ENCODE peak calls at places on chromosomes 13 and 19, in five cellular contexts. J is ovary, Q is OCI-LY7, N is cardiac muscle cell, X is BE2C. D is an unnamed sample. For H3K9me3, the result is how much of the 10 kb centered on the place peaks cover.

GRCh38 chr19:54136086-54136863 is 1.3 kb upstream of the CNOT3 start:
- DNase-seq in J (no peak), Q (no peak), N (no peak), X (no peak), D (no peak)

GRCh38 chr19:38359242-38360021 is 14.9 kb upstream of the PSMD8 start:
- DNase-seq in J (no peak), Q (no peak), N (no peak), X (no peak), D (no peak)

GRCh38 chr13:42155251-42155650 is 106.8 kb downstream of the DGKH start:
- DNase-seq in J (no peak), Q (no peak), N (no peak), X (no peak), D (no peak)

GRCh38 chr13:32947886-32948285 is 68.3 kb upstream of the KL start:
- DNase-seq in J (no peak), Q (no peak), N (no peak), X (peak), D (no peak)

GRCh38 chr19:15466851-15467733 is 2.7 kb upstream of the RASAL3 start:
- DNase-seq in J (no peak), Q (peak), N (peak), X (no peak), D (no peak)

GRCh38 chr19:2700660-2701360 is 1.7 kb downstream of the GNG7 start:
- DNase-seq in J (no peak), Q (peak), N (no peak), X (no peak), D (no peak)

GRCh38 chr13:41500501-41500900 is 43.2 kb downstream of the RGCC start:
- DNase-seq in J (no peak), Q (peak), N (no peak), X (no peak), D (peak)

GRCh38 chr13:106989866-106990265 is 421.9 kb upstream of the ARGLU1 start:
- DNase-seq in J (no peak), Q (no peak), N (no peak), X (no peak), D (no peak)

GRCh38 chr13:106535552-106536243 is at the start of gene EFNB2:
- DNase-seq in J (peak), Q (peak), N (peak), X (peak), D (peak)

GRCh38 chr19:33468361-33469170 is 53.0 kb downstream of the PEPD start:
- DNase-seq in J (no peak), Q (no peak), N (no peak), X (no peak), D (no peak)

GRCh38 chr19:14786421-14786851 is 8.1 kb upstream of the ADGRE2 start:
- DNase-seq in J (no peak), Q (peak), N (peak), X (peak), D (no peak)

GRCh38 chr19:55638864-55639359 is 1.9 kb upstream of the ZNF580 start:
- DNase-seq in J (peak), Q (peak), N (peak), X (peak), D (peak)

GRCh38 chr13:31045621-31046081 is 113.2 kb downstream of the TEX26 start:
- DNase-seq in J (peak), Q (no peak), N (peak), X (no peak), D (peak)

GRCh38 chr19:29104605-29105241 is 108.2 kb downstream of the UQCRFS1 start:
- DNase-seq in J (no peak), Q (no peak), N (no peak), X (no peak), D (no peak)

GRCh38 chr19:29093553-29093908 is 119.4 kb downstream of the UQCRFS1 start:
- DNase-seq in J (no peak), Q (no peak), N (no peak), X (no peak), D (no peak)

GRCh38 chr19:29098091-29098490 is 114.9 kb downstream of the UQCRFS1 start:
- DNase-seq in J (no peak), Q (no peak), N (no peak), X (no peak), D (no peak)

GRCh38 chr19:29098863-29099481 is 114.0 kb downstream of the UQCRFS1 start:
- DNase-seq in J (peak), Q (no peak), N (peak), X (no peak), D (no peak)
- H3K9me3 ChIP-seq in J (under half), Q (under half), N (under half), X (under half), D (under half)

GRCh38 chr19:29194658-29195057 is 18.3 kb downstream of the UQCRFS1 start:
- DNase-seq in J (no peak), Q (no peak), N (no peak), X (no peak), D (no peak)

GRCh38 chr19:29191005-29191404 is 21.9 kb downstream of the UQCRFS1 start:
- DNase-seq in J (no peak), Q (no peak), N (no peak), X (no peak), D (no peak)

GRCh38 chr19:29193116-29193515 is 19.8 kb downstream of the UQCRFS1 start:
- DNase-seq in J (no peak), Q (no peak), N (no peak), X (no peak), D (no peak)

GRCh38 chr19:29188289-29188688 is 24.7 kb downstream of the UQCRFS1 start:
- DNase-seq in J (no peak), Q (no peak), N (no peak), X (no peak), D (no peak)

DNA sequence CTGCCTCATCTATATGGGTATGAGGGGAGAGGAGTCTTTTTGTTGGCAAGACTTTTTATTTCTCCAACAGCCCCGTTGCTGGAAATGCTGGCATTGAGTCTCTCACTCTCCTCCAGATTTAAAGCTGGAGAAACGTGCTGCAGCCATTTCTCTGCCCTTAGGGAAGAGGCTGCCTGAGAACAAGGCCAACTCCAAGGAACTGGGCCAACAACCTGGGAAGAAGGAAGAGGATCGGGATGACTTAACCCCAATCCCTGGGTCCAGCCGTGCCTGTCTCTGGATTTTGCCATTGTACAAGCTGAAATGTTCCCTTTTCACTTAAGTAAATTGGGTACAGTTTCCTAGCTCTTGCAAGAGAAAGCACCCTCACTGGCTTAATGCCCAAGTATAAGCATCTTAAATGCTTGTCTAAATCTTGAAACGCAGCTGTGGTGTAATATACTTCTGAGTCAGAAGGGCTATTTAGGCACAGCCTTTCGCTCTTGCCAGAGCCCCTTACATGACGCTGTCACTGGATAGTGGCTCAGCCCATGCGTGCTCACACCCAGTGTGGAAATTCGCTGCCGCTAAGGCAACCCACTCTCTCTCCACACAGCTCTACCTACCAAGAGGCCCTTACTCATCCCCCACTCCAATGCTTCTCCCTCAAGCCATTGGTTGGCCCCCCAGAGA is 24.1 kb downstream of the UQCRFS1 start:
- DNase-seq in J (no peak), Q (no peak), N (peak), X (no peak), D (no peak)
- H3K9me3 ChIP-seq in J (under half), Q (under half), N (under half), X (under half), D (under half)

GRCh38 chr13:47904891-47905290 is 96.2 kb downstream of the SUCLA2 start:
- DNase-seq in J (no peak), Q (no peak), N (no peak), X (no peak), D (no peak)

GRCh38 chr13:47904239-47904638 is 96.8 kb downstream of the SUCLA2 start:
- DNase-seq in J (no peak), Q (no peak), N (no peak), X (no peak), D (no peak)

GRCh38 chr13:47901451-47901850 is 99.6 kb downstream of the SUCLA2 start:
- DNase-seq in J (no peak), Q (no peak), N (peak), X (no peak), D (no peak)

GRCh38 chr13:47908200-47908902 is 92.7 kb downstream of the SUCLA2 start:
- DNase-seq in J (no peak), Q (no peak), N (peak), X (no peak), D (peak)

GRCh38 chr13:47903836-47904235 is 97.2 kb downstream of the SUCLA2 start:
- DNase-seq in J (no peak), Q (no peak), N (peak), X (no peak), D (no peak)
- H3K9me3 ChIP-seq in J (under half), Q (under half), N (under half), X (under half), D (under half)

GRCh38 chr19:41528106-41528505 is 47.9 kb upstream of the CEACAM21 start:
- DNase-seq in J (no peak), Q (no peak), N (no peak), X (no peak), D (no peak)

GRCh38 chr19:41531438-41532311 is 44.3 kb upstream of the CEACAM21 start:
- DNase-seq in J (peak), Q (peak), N (peak), X (no peak), D (peak)

GRCh38 chr19:41530184-41530534 is 45.8 kb upstream of the CEACAM21 start:
- DNase-seq in J (no peak), Q (no peak), N (no peak), X (no peak), D (no peak)

GRCh38 chr19:41530761-41531301 is 45.1 kb upstream of the CEACAM21 start:
- DNase-seq in J (no peak), Q (no peak), N (peak), X (no peak), D (no peak)

DNA sequence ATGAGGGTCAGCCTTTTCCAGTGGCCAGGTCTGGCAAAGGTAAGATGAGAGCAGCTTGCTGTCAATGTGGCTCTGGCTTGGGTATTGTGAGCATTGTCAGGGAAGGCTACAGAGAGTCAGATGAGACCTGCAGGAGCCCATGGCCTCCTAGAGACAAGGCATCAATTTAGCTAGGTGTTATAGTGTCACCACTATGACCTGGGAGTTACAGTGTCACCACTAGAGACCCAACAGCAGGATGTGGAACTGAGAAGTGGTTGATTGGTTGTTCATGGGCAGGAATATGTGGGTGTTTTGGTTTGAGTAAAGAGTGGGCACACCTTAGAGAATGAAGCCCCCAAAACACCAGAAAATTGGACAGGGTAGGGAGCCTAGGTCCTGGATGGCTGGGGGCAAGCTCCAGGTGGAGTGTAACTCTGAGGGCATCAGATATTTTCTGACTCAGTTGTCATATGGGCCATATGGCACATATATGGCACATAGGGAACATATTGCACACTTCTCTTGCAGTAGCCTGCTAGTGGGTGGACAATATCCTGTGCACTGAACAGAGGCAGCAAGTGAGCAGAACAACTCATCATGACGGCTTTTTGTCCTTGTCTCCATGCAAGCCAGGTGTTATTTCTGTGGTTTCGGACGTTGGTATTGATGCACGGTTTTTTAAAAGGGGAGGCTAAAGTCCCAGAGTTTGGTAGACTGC is 46.3 kb upstream of the CEACAM21 start:
- DNase-seq in J (no peak), Q (peak), N (no peak), X (no peak), D (no peak)
- H3K9me3 ChIP-seq in J (under half), Q (under half), N (under half), X (under half), D (under half)

DNA sequence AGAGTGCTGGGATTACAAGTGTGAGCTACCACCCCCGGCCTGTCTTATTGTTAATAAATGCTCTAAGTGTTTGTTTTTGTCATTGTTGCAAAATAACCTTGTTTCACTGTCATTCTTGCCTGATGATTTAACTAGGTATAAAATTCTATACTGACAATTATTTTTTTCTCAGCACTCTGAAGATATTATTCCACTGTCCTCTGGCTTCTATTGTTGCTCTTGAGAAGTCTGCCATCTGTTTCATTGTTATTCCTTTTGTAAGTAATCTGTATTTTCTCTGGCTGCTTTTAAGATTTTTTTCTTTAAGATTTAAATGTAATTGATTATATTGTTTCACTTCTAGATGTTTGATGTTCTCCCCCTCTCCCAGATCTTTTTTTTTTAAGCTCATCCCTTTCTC is 17.6 kb downstream of the ZNF420 start:
- DNase-seq in J (no peak), Q (no peak), N (no peak), X (no peak), D (no peak)
- H3K9me3 ChIP-seq in J (under half), Q (under half), N (under half), X (under half), D (half or more)

GRCh38 chr19:11861301-11861700 is 12.8 kb downstream of the ZNF439 start:
- DNase-seq in J (no peak), Q (no peak), N (no peak), X (peak), D (no peak)
- H3K9me3 ChIP-seq in J (under half), Q (under half), N (under half), X (under half), D (under half)

GRCh38 chr19:57687363-57688010 is 5.7 kb downstream of the ZNF551 start:
- DNase-seq in J (no peak), Q (no peak), N (no peak), X (no peak), D (no peak)
- H3K9me3 ChIP-seq in J (under half), Q (half or more), N (under half), X (under half), D (half or more)

DNA sequence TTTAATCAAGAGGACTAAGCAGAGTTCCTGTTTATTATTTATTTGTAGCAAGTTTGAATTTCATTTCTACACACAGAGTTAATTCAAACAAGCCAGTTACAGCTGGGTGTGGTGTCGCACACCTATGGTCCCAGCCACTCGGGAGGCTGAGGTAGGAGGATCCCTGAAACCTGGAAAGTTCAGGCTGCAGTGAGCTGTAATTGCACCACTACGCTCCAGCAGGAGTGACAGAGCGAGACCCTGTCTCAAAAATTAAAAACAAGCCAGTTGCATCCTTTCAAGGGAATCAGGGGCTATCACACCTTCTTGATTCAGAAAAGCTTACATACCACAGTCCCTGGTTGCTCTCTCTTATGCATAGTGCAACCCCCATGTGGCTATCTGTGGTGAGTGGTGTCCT is 19.8 kb downstream of the ZNF586 start:
- DNase-seq in J (no peak), Q (no peak), N (no peak), X (no peak), D (no peak)
- H3K9me3 ChIP-seq in J (under half), Q (under half), N (under half), X (under half), D (half or more)